ENCODE peak calls at places on chromosome 15, in ten cellular contexts. One of them, this sample, is unnamed.

GRCh38 chr15:66852064-66852905 is 150.2 kb downstream of the SMAD6 start:
- DNase-seq in T1000: no peak
- DNase-seq in LHCN-M2: no peak
- DNase-seq in endothelial cell: no peak
- DNase-seq in HAP-1: no peak
- DNase-seq in stimulated activated CD4-positive, alpha-beta T cell treated with anti-CD3 and anti-CD28 coated beads, Interleukin-1b, Interleukin-23, amount 100 ng/mL, for 24 hours: no peak
- DNase-seq in NCI-H1092: no peak
- DNase-seq in NCI-H345: no peak
- DNase-seq in bronchial epithelial cell: no peak
- DNase-seq in activated CD8-positive, alpha-beta memory T cell treated with anti-CD3 and anti-CD28 coated beads, Interleukin-2, amount 50 U/mL, for 48 hours: peak
- DNase-seq in this sample: no peak

GRCh38 chr15:62390793-62391543 is 225.9 kb upstream of the C2CD4B start:
- DNase-seq in activated CD8-positive, alpha-beta memory T cell treated with anti-CD3 and anti-CD28 coated beads, Interleukin-2, amount 50 U/mL, for 48 hours: peak
- DNase-seq in stimulated activated CD4-positive, alpha-beta T cell treated with anti-CD3 and anti-CD28 coated beads, Interleukin-1b, Interleukin-23, amount 100 ng/mL, for 24 hours: no peak
- DNase-seq in endothelial cell: peak
- DNase-seq in T1000: peak
- DNase-seq in HAP-1: peak
- DNase-seq in NCI-H345: no peak
- DNase-seq in LHCN-M2: peak
- DNase-seq in bronchial epithelial cell: no peak
- DNase-seq in NCI-H1092: peak
- DNase-seq in this sample: no peak

GRCh38 chr15:49423906-49424520 is 971 bp downstream of the FGF7 start:
- DNase-seq in HAP-1: no peak
- DNase-seq in NCI-H1092: no peak
- DNase-seq in stimulated activated CD4-positive, alpha-beta T cell treated with anti-CD3 and anti-CD28 coated beads, Interleukin-1b, Interleukin-23, amount 100 ng/mL, for 24 hours: no peak
- DNase-seq in T1000: no peak
- DNase-seq in NCI-H345: no peak
- DNase-seq in bronchial epithelial cell: no peak
- DNase-seq in LHCN-M2: no peak
- DNase-seq in activated CD8-positive, alpha-beta memory T cell treated with anti-CD3 and anti-CD28 coated beads, Interleukin-2, amount 50 U/mL, for 48 hours: no peak
- DNase-seq in endothelial cell: no peak
- DNase-seq in this sample: no peak

GRCh38 chr15:66563566-66564110 is 2.2 kb downstream of the LCTL start:
- DNase-seq in LHCN-M2: no peak
- DNase-seq in NCI-H1092: no peak
- DNase-seq in T1000: no peak
- DNase-seq in bronchial epithelial cell: no peak
- DNase-seq in HAP-1: no peak
- DNase-seq in stimulated activated CD4-positive, alpha-beta T cell treated with anti-CD3 and anti-CD28 coated beads, Interleukin-1b, Interleukin-23, amount 100 ng/mL, for 24 hours: no peak
- DNase-seq in activated CD8-positive, alpha-beta memory T cell treated with anti-CD3 and anti-CD28 coated beads, Interleukin-2, amount 50 U/mL, for 48 hours: no peak
- DNase-seq in NCI-H345: no peak
- DNase-seq in endothelial cell: no peak
- DNase-seq in this sample: no peak

GRCh38 chr15:33915571-33916407 is 52.5 kb upstream of the CHRM5 start:
- DNase-seq in endothelial cell: no peak
- DNase-seq in NCI-H345: peak
- DNase-seq in bronchial epithelial cell: peak
- DNase-seq in HAP-1: peak
- DNase-seq in activated CD8-positive, alpha-beta memory T cell treated with anti-CD3 and anti-CD28 coated beads, Interleukin-2, amount 50 U/mL, for 48 hours: no peak
- DNase-seq in NCI-H1092: no peak
- DNase-seq in T1000: no peak
- DNase-seq in stimulated activated CD4-positive, alpha-beta T cell treated with anti-CD3 and anti-CD28 coated beads, Interleukin-1b, Interleukin-23, amount 100 ng/mL, for 24 hours: no peak
- DNase-seq in LHCN-M2: no peak
- DNase-seq in this sample: no peak

GRCh38 chr15:37876900-37877299 is 57.5 kb upstream of the TMCO5A start:
- DNase-seq in HAP-1: no peak
- DNase-seq in endothelial cell: no peak
- DNase-seq in activated CD8-positive, alpha-beta memory T cell treated with anti-CD3 and anti-CD28 coated beads, Interleukin-2, amount 50 U/mL, for 48 hours: no peak
- DNase-seq in bronchial epithelial cell: no peak
- DNase-seq in stimulated activated CD4-positive, alpha-beta T cell treated with anti-CD3 and anti-CD28 coated beads, Interleukin-1b, Interleukin-23, amount 100 ng/mL, for 24 hours: no peak
- DNase-seq in NCI-H345: no peak
- DNase-seq in NCI-H1092: no peak
- DNase-seq in T1000: no peak
- DNase-seq in LHCN-M2: no peak
- DNase-seq in this sample: no peak

GRCh38 chr15:77696006-77696631 is 63.4 kb upstream of the LINGO1 start:
- DNase-seq in T1000: no peak
- DNase-seq in bronchial epithelial cell: no peak
- DNase-seq in stimulated activated CD4-positive, alpha-beta T cell treated with anti-CD3 and anti-CD28 coated beads, Interleukin-1b, Interleukin-23, amount 100 ng/mL, for 24 hours: no peak
- DNase-seq in NCI-H1092: no peak
- DNase-seq in HAP-1: no peak
- DNase-seq in activated CD8-positive, alpha-beta memory T cell treated with anti-CD3 and anti-CD28 coated beads, Interleukin-2, amount 50 U/mL, for 48 hours: no peak
- DNase-seq in LHCN-M2: no peak
- DNase-seq in endothelial cell: no peak
- DNase-seq in NCI-H345: no peak
- DNase-seq in this sample: no peak

GRCh38 chr15:24848050-24848449 is 106.7 kb upstream of the SNRPN start:
- DNase-seq in T1000: no peak
- DNase-seq in activated CD8-positive, alpha-beta memory T cell treated with anti-CD3 and anti-CD28 coated beads, Interleukin-2, amount 50 U/mL, for 48 hours: no peak
- DNase-seq in bronchial epithelial cell: no peak
- DNase-seq in stimulated activated CD4-positive, alpha-beta T cell treated with anti-CD3 and anti-CD28 coated beads, Interleukin-1b, Interleukin-23, amount 100 ng/mL, for 24 hours: no peak
- DNase-seq in endothelial cell: peak
- DNase-seq in NCI-H345: no peak
- DNase-seq in HAP-1: no peak
- DNase-seq in LHCN-M2: peak
- DNase-seq in NCI-H1092: no peak
- DNase-seq in this sample: no peak

GRCh38 chr15:31871159-31871886 is 159.0 kb upstream of the CHRNA7 start:
- DNase-seq in endothelial cell: no peak
- DNase-seq in HAP-1: no peak
- DNase-seq in activated CD8-positive, alpha-beta memory T cell treated with anti-CD3 and anti-CD28 coated beads, Interleukin-2, amount 50 U/mL, for 48 hours: no peak
- DNase-seq in NCI-H1092: no peak
- DNase-seq in T1000: no peak
- DNase-seq in LHCN-M2: no peak
- DNase-seq in bronchial epithelial cell: peak
- DNase-seq in NCI-H345: peak
- DNase-seq in stimulated activated CD4-positive, alpha-beta T cell treated with anti-CD3 and anti-CD28 coated beads, Interleukin-1b, Interleukin-23, amount 100 ng/mL, for 24 hours: no peak
- DNase-seq in this sample: no peak

GRCh38 chr15:32956006-32956405 is 238.2 kb downstream of the GREM1 start:
- DNase-seq in endothelial cell: peak
- DNase-seq in NCI-H1092: peak
- DNase-seq in stimulated activated CD4-positive, alpha-beta T cell treated with anti-CD3 and anti-CD28 coated beads, Interleukin-1b, Interleukin-23, amount 100 ng/mL, for 24 hours: no peak
- DNase-seq in LHCN-M2: peak
- DNase-seq in activated CD8-positive, alpha-beta memory T cell treated with anti-CD3 and anti-CD28 coated beads, Interleukin-2, amount 50 U/mL, for 48 hours: no peak
- DNase-seq in HAP-1: no peak
- DNase-seq in NCI-H345: no peak
- DNase-seq in T1000: no peak
- DNase-seq in bronchial epithelial cell: peak
- DNase-seq in this sample: no peak

GRCh38 chr15:52440414-52440813 is 88.3 kb downstream of the MYO5A start:
- DNase-seq in activated CD8-positive, alpha-beta memory T cell treated with anti-CD3 and anti-CD28 coated beads, Interleukin-2, amount 50 U/mL, for 48 hours: no peak
- DNase-seq in T1000: no peak
- DNase-seq in NCI-H345: no peak
- DNase-seq in LHCN-M2: peak
- DNase-seq in stimulated activated CD4-positive, alpha-beta T cell treated with anti-CD3 and anti-CD28 coated beads, Interleukin-1b, Interleukin-23, amount 100 ng/mL, for 24 hours: no peak
- DNase-seq in HAP-1: no peak
- DNase-seq in NCI-H1092: no peak
- DNase-seq in bronchial epithelial cell: peak
- DNase-seq in endothelial cell: no peak
- DNase-seq in this sample: no peak

GRCh38 chr15:67240235-67241131 is 14.0 kb downstream of the AAGAB start:
- DNase-seq in bronchial epithelial cell: peak
- DNase-seq in HAP-1: no peak
- DNase-seq in NCI-H1092: no peak
- DNase-seq in activated CD8-positive, alpha-beta memory T cell treated with anti-CD3 and anti-CD28 coated beads, Interleukin-2, amount 50 U/mL, for 48 hours: no peak
- DNase-seq in T1000: no peak
- DNase-seq in stimulated activated CD4-positive, alpha-beta T cell treated with anti-CD3 and anti-CD28 coated beads, Interleukin-1b, Interleukin-23, amount 100 ng/mL, for 24 hours: no peak
- DNase-seq in NCI-H345: peak
- DNase-seq in endothelial cell: no peak
- DNase-seq in LHCN-M2: peak
- DNase-seq in this sample: no peak

GRCh38 chr15:80801891-80802680 is 22.9 kb downstream of the CEMIP start:
- DNase-seq in NCI-H1092: no peak
- DNase-seq in HAP-1: no peak
- DNase-seq in endothelial cell: no peak
- DNase-seq in bronchial epithelial cell: peak
- DNase-seq in stimulated activated CD4-positive, alpha-beta T cell treated with anti-CD3 and anti-CD28 coated beads, Interleukin-1b, Interleukin-23, amount 100 ng/mL, for 24 hours: no peak
- DNase-seq in NCI-H345: no peak
- DNase-seq in activated CD8-positive, alpha-beta memory T cell treated with anti-CD3 and anti-CD28 coated beads, Interleukin-2, amount 50 U/mL, for 48 hours: no peak
- DNase-seq in LHCN-M2: peak
- DNase-seq in T1000: no peak
- DNase-seq in this sample: no peak

GRCh38 chr15:84859651-84860050 is 24.8 kb upstream of the SLC28A1 start:
- DNase-seq in bronchial epithelial cell: no peak
- DNase-seq in LHCN-M2: no peak
- DNase-seq in stimulated activated CD4-positive, alpha-beta T cell treated with anti-CD3 and anti-CD28 coated beads, Interleukin-1b, Interleukin-23, amount 100 ng/mL, for 24 hours: no peak
- DNase-seq in endothelial cell: no peak
- DNase-seq in NCI-H345: no peak
- DNase-seq in HAP-1: no peak
- DNase-seq in NCI-H1092: no peak
- DNase-seq in activated CD8-positive, alpha-beta memory T cell treated with anti-CD3 and anti-CD28 coated beads, Interleukin-2, amount 50 U/mL, for 48 hours: no peak
- DNase-seq in T1000: no peak
- DNase-seq in this sample: no peak

GRCh38 chr15:100525894-100526512 is 2.7 kb downstream of the CERS3 start:
- DNase-seq in stimulated activated CD4-positive, alpha-beta T cell treated with anti-CD3 and anti-CD28 coated beads, Interleukin-1b, Interleukin-23, amount 100 ng/mL, for 24 hours: no peak
- DNase-seq in activated CD8-positive, alpha-beta memory T cell treated with anti-CD3 and anti-CD28 coated beads, Interleukin-2, amount 50 U/mL, for 48 hours: no peak
- DNase-seq in HAP-1: no peak
- DNase-seq in endothelial cell: no peak
- DNase-seq in NCI-H1092: peak
- DNase-seq in bronchial epithelial cell: no peak
- DNase-seq in LHCN-M2: no peak
- DNase-seq in NCI-H345: no peak
- DNase-seq in T1000: no peak
- DNase-seq in this sample: no peak

GRCh38 chr15:33844186-33844585 is 124.1 kb upstream of the CHRM5 start:
- DNase-seq in T1000: no peak
- DNase-seq in endothelial cell: no peak
- DNase-seq in NCI-H345: no peak
- DNase-seq in stimulated activated CD4-positive, alpha-beta T cell treated with anti-CD3 and anti-CD28 coated beads, Interleukin-1b, Interleukin-23, amount 100 ng/mL, for 24 hours: no peak
- DNase-seq in activated CD8-positive, alpha-beta memory T cell treated with anti-CD3 and anti-CD28 coated beads, Interleukin-2, amount 50 U/mL, for 48 hours: no peak
- DNase-seq in NCI-H1092: no peak
- DNase-seq in HAP-1: no peak
- DNase-seq in bronchial epithelial cell: no peak
- DNase-seq in LHCN-M2: no peak
- DNase-seq in this sample: no peak

GRCh38 chr15:81398910-81399551 is 25.0 kb upstream of the TMC3 start:
- DNase-seq in activated CD8-positive, alpha-beta memory T cell treated with anti-CD3 and anti-CD28 coated beads, Interleukin-2, amount 50 U/mL, for 48 hours: no peak
- DNase-seq in bronchial epithelial cell: peak
- DNase-seq in stimulated activated CD4-positive, alpha-beta T cell treated with anti-CD3 and anti-CD28 coated beads, Interleukin-1b, Interleukin-23, amount 100 ng/mL, for 24 hours: no peak
- DNase-seq in LHCN-M2: no peak
- DNase-seq in endothelial cell: no peak
- DNase-seq in NCI-H345: no peak
- DNase-seq in T1000: no peak
- DNase-seq in HAP-1: no peak
- DNase-seq in NCI-H1092: no peak
- DNase-seq in this sample: no peak

GRCh38 chr15:99132122-99132521 is 27.2 kb downstream of the SYNM start:
- DNase-seq in T1000: no peak
- DNase-seq in bronchial epithelial cell: no peak
- DNase-seq in activated CD8-positive, alpha-beta memory T cell treated with anti-CD3 and anti-CD28 coated beads, Interleukin-2, amount 50 U/mL, for 48 hours: no peak
- DNase-seq in LHCN-M2: no peak
- DNase-seq in endothelial cell: no peak
- DNase-seq in NCI-H345: no peak
- DNase-seq in HAP-1: no peak
- DNase-seq in stimulated activated CD4-positive, alpha-beta T cell treated with anti-CD3 and anti-CD28 coated beads, Interleukin-1b, Interleukin-23, amount 100 ng/mL, for 24 hours: no peak
- DNase-seq in NCI-H1092: no peak
- DNase-seq in this sample: no peak

This sample was measured in GM18507.